ENCODE peak calls at places on chromosomes 11 and 22, in seven cellular contexts. One of them, this sample, is unnamed.

GRCh38 chr11:68806931-68807844 is 34.5 kb downstream of the CPT1A start:
- DNase-seq in A549: no peak
- DNase-seq in lung: no peak
- DNase-seq in GM23248: peak; percentile 78
- DNase-seq in heart left ventricle: no peak
- DNase-seq in breast epithelium: no peak
- DNase-seq in CD8-positive, alpha-beta memory T cell: no peak
- DNase-seq in this sample: no peak

GRCh38 chr22:40332319-40332781 is 13.9 kb upstream of the ADSL start:
- DNase-seq in CD8-positive, alpha-beta memory T cell: no peak
- DNase-seq in A549: no peak
- DNase-seq in GM23248: no peak
- DNase-seq in heart left ventricle: no peak
- DNase-seq in breast epithelium: no peak
- DNase-seq in lung: no peak
- DNase-seq in this sample: no peak

GRCh38 chr11:64786308-64786707 is 8.0 kb upstream of the SF1 start:
- DNase-seq in lung: no peak
- DNase-seq in A549: no peak
- DNase-seq in heart left ventricle: no peak
- DNase-seq in breast epithelium: no peak
- DNase-seq in CD8-positive, alpha-beta memory T cell: no peak
- DNase-seq in GM23248: no peak
- DNase-seq in this sample: peak; percentile 34

GRCh38 chr22:45584121-45584570 is 81.5 kb downstream of the FBLN1 start:
- DNase-seq in breast epithelium: no peak
- DNase-seq in CD8-positive, alpha-beta memory T cell: no peak
- DNase-seq in GM23248: peak; percentile 53
- DNase-seq in heart left ventricle: no peak
- DNase-seq in A549: no peak
- DNase-seq in lung: no peak
- DNase-seq in this sample: no peak

GRCh38 chr11:112352907-112353306 is 92.2 kb upstream of the PLET1 start:
- DNase-seq in heart left ventricle: no peak
- DNase-seq in lung: no peak
- DNase-seq in CD8-positive, alpha-beta memory T cell: no peak
- DNase-seq in breast epithelium: no peak
- DNase-seq in A549: no peak
- DNase-seq in GM23248: peak; percentile 12
- DNase-seq in this sample: no peak

GRCh38 chr22:30228509-30229359 is 17.8 kb downstream of the LIF start:
- DNase-seq in breast epithelium: no peak
- DNase-seq in A549: peak; percentile 55
- DNase-seq in CD8-positive, alpha-beta memory T cell: no peak
- DNase-seq in heart left ventricle: no peak
- DNase-seq in lung: no peak
- DNase-seq in GM23248: peak; percentile 48
- DNase-seq in this sample: no peak

GRCh38 chr11:48167380-48167779 is 49.2 kb upstream of the OR4B1 start:
- DNase-seq in A549: no peak
- DNase-seq in lung: no peak
- DNase-seq in heart left ventricle: no peak
- DNase-seq in breast epithelium: no peak
- DNase-seq in GM23248: peak; percentile 27
- DNase-seq in CD8-positive, alpha-beta memory T cell: no peak
- DNase-seq in this sample: no peak

GRCh38 chr11:22471405-22471804 is 133.2 kb downstream of the SLC17A6 start:
- DNase-seq in lung: no peak
- DNase-seq in A549: no peak
- DNase-seq in GM23248: no peak
- DNase-seq in CD8-positive, alpha-beta memory T cell: no peak
- DNase-seq in breast epithelium: no peak
- DNase-seq in heart left ventricle: no peak
- DNase-seq in this sample: no peak

GRCh38 chr22:46336119-46337078 is 885 bp downstream of the TRMU start:
- DNase-seq in CD8-positive, alpha-beta memory T cell: no peak
- DNase-seq in GM23248: peak; percentile 59
- DNase-seq in A549: no peak
- DNase-seq in heart left ventricle: no peak
- DNase-seq in breast epithelium: no peak
- DNase-seq in lung: no peak
- DNase-seq in this sample: peak; percentile 57

GRCh38 chr22:42695294-42695693 is 25.4 kb downstream of the A4GALT start:
- DNase-seq in A549: no peak
- DNase-seq in lung: no peak
- DNase-seq in GM23248: peak; percentile 14
- DNase-seq in heart left ventricle: no peak
- DNase-seq in breast epithelium: no peak
- DNase-seq in CD8-positive, alpha-beta memory T cell: no peak
- DNase-seq in this sample: peak; percentile 83

GRCh38 chr11:58762284-58763119 is 30.8 kb upstream of the GLYAT start:
- DNase-seq in A549: no peak
- DNase-seq in breast epithelium: no peak
- DNase-seq in GM23248: no peak
- DNase-seq in heart left ventricle: no peak
- DNase-seq in lung: no peak
- DNase-seq in CD8-positive, alpha-beta memory T cell: no peak
- DNase-seq in this sample: no peak

GRCh38 chr22:18114976-18115652 is 4.5 kb downstream of the TUBA8 start:
- DNase-seq in GM23248: no peak
- DNase-seq in heart left ventricle: no peak
- DNase-seq in lung: no peak
- DNase-seq in breast epithelium: no peak
- DNase-seq in A549: no peak
- DNase-seq in CD8-positive, alpha-beta memory T cell: no peak
- DNase-seq in this sample: no peak

GRCh38 chr22:39960791-39961746 is 872 bp downstream of the TMA7B start:
- DNase-seq in heart left ventricle: no peak
- DNase-seq in lung: peak; percentile 42
- DNase-seq in CD8-positive, alpha-beta memory T cell: peak; percentile 45
- DNase-seq in GM23248: peak; percentile 89
- DNase-seq in A549: no peak
- DNase-seq in breast epithelium: no peak
- DNase-seq in this sample: no peak

GRCh38 chr11:117722074-117722473 is 74.9 kb downstream of the DSCAML1 start:
- DNase-seq in A549: no peak
- DNase-seq in heart left ventricle: no peak
- DNase-seq in CD8-positive, alpha-beta memory T cell: no peak
- DNase-seq in GM23248: no peak
- DNase-seq in breast epithelium: no peak
- DNase-seq in lung: no peak
- DNase-seq in this sample: no peak

GRCh38 chr11:8056810-8057463 is 24.1 kb upstream of the TUB start:
- DNase-seq in GM23248: peak; percentile 94
- DNase-seq in lung: no peak
- DNase-seq in CD8-positive, alpha-beta memory T cell: no peak
- DNase-seq in breast epithelium: peak; percentile 64
- DNase-seq in A549: no peak
- DNase-seq in heart left ventricle: no peak
- DNase-seq in this sample: no peak

GRCh38 chr11:117875397-117876048 is 935 bp downstream of the FXYD6 start:
- DNase-seq in GM23248: no peak
- DNase-seq in A549: no peak
- DNase-seq in heart left ventricle: no peak
- DNase-seq in CD8-positive, alpha-beta memory T cell: no peak
- DNase-seq in breast epithelium: no peak
- DNase-seq in lung: no peak
- DNase-seq in this sample: no peak

GRCh38 chr11:589798-590197 is 13.5 kb downstream of the PHRF1 start:
- DNase-seq in lung: no peak
- DNase-seq in heart left ventricle: no peak
- DNase-seq in A549: no peak
- DNase-seq in CD8-positive, alpha-beta memory T cell: no peak
- DNase-seq in GM23248: no peak
- DNase-seq in breast epithelium: no peak
- DNase-seq in this sample: no peak

GRCh38 chr11:114771172-114771571 is 92.8 kb downstream of the NXPE2 start:
- DNase-seq in breast epithelium: no peak
- DNase-seq in lung: no peak
- DNase-seq in GM23248: no peak
- DNase-seq in A549: no peak
- DNase-seq in CD8-positive, alpha-beta memory T cell: no peak
- DNase-seq in heart left ventricle: no peak
- DNase-seq in this sample: no peak

GRCh38 chr11:47271961-47272661 is 2.2 kb downstream of the MADD start:
- DNase-seq in heart left ventricle: no peak
- DNase-seq in breast epithelium: no peak
- DNase-seq in A549: no peak
- DNase-seq in CD8-positive, alpha-beta memory T cell: no peak
- DNase-seq in lung: no peak
- DNase-seq in GM23248: no peak
- DNase-seq in this sample: no peak

GRCh38 chr11:35210886-35211546 is 72.0 kb downstream of the CD44 start:
- DNase-seq in lung: no peak
- DNase-seq in heart left ventricle: no peak
- DNase-seq in breast epithelium: no peak
- DNase-seq in CD8-positive, alpha-beta memory T cell: no peak
- DNase-seq in GM23248: peak; percentile 42
- DNase-seq in A549: no peak
- DNase-seq in this sample: no peak

GRCh38 chr22:18122254-18122554 is 11.6 kb downstream of the TUBA8 start:
- DNase-seq in GM23248: no peak
- DNase-seq in lung: no peak
- DNase-seq in heart left ventricle: no peak
- DNase-seq in breast epithelium: no peak
- DNase-seq in A549: no peak
- DNase-seq in CD8-positive, alpha-beta memory T cell: no peak
- DNase-seq in this sample: no peak

GRCh38 chr22:30541979-30542810 is 4.3 kb downstream of the SEC14L6 start:
- DNase-seq in CD8-positive, alpha-beta memory T cell: no peak
- DNase-seq in heart left ventricle: no peak
- DNase-seq in A549: no peak
- DNase-seq in breast epithelium: no peak
- DNase-seq in GM23248: peak; percentile 27
- DNase-seq in lung: no peak
- DNase-seq in this sample: no peak

GRCh38 chr11:62479631-62480201 is 60.9 kb downstream of the SCGB1A1 start:
- DNase-seq in breast epithelium: no peak
- DNase-seq in CD8-positive, alpha-beta memory T cell: no peak
- DNase-seq in A549: no peak
- DNase-seq in lung: no peak
- DNase-seq in heart left ventricle: no peak
- DNase-seq in GM23248: peak; percentile 15
- DNase-seq in this sample: no peak

GRCh38 chr11:32893091-32893946 is 708 bp downstream of the QSER1 start:
- DNase-seq in heart left ventricle: peak; percentile 49
- DNase-seq in lung: peak; percentile 35
- DNase-seq in breast epithelium: peak; percentile 27
- DNase-seq in CD8-positive, alpha-beta memory T cell: peak; percentile 32
- DNase-seq in GM23248: peak; percentile 80
- DNase-seq in A549: peak; percentile 43
- DNase-seq in this sample: peak; percentile 81

GRCh38 chr22:28889625-28890024 is 6.3 kb downstream of the ZNRF3 start:
- DNase-seq in CD8-positive, alpha-beta memory T cell: no peak
- DNase-seq in lung: no peak
- DNase-seq in A549: no peak
- DNase-seq in heart left ventricle: no peak
- DNase-seq in GM23248: no peak
- DNase-seq in breast epithelium: no peak
- DNase-seq in this sample: no peak
- H3K4me1 ChIP-seq in CD8-positive, alpha-beta memory T cell: peaks cover 4% of the 10 kb centered on the region
- H3K4me1 ChIP-seq in lung: peaks cover 8% of the 10 kb centered on the region
- H3K4me1 ChIP-seq in A549: peaks cover 34% of the 10 kb centered on the region
- H3K4me1 ChIP-seq in heart left ventricle: peaks cover 6% of the 10 kb centered on the region
- H3K4me1 ChIP-seq in GM23248: peaks cover 1% of the 10 kb centered on the region
- H3K4me1 ChIP-seq in breast epithelium: peaks cover 4% of the 10 kb centered on the region
- H3K4me1 ChIP-seq in this sample: peaks cover 2% of the 10 kb centered on the region

DNA sequence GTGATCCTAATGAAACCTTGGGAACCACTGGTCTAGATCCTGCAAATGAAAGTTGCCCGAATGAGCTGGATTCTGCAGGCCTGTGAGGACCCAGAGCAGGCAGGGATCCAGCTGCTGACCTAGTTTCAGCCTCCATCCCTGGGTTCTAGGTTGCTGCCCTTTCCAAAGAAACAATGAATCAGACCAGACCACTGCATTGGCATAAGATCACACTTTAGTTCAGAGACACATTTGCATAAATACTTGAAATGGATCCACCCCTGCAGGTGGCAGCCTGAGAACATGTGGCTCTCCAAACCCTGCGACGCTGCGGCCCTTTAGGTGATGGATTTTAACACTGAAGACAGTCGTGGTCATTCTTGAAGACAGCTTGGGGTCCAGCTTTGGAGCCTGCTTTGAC is 23.7 kb downstream of the ADAMTS8 start:
- DNase-seq in CD8-positive, alpha-beta memory T cell: no peak
- DNase-seq in heart left ventricle: no peak
- DNase-seq in breast epithelium: no peak
- DNase-seq in GM23248: no peak
- DNase-seq in lung: no peak
- DNase-seq in A549: no peak
- DNase-seq in this sample: no peak
- H3K27ac ChIP-seq in CD8-positive, alpha-beta memory T cell: no peak overlapping the region
- H3K27ac ChIP-seq in heart left ventricle: no peak overlapping the region
- H3K27ac ChIP-seq in breast epithelium: no peak overlapping the region
- H3K27ac ChIP-seq in GM23248: no peak overlapping the region
- H3K27ac ChIP-seq in lung: no peak overlapping the region
- H3K27ac ChIP-seq in A549: no peak overlapping the region
- H3K27ac ChIP-seq in this sample: no peak overlapping the region

DNA sequence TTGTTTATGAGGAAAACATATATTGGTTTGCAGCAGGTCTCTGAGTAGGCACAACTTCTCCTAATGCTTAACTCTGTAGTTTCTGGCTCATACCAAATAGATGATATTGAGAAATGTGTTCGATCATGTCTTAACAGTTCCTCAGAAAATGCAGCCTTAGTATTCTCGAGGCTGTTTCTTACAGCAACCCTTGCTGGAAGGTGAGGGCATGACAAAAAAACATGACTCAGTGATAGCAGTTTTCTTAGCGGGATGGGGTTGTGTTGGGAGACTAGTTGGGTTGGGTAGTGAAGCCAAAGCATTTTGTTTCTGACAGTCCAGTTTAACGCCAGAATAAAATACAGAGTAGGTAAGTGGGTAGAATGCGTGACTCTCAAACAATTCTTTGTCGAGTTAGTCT is 94.7 kb upstream of the PARVA start:
- DNase-seq in lung: no peak
- DNase-seq in breast epithelium: no peak
- DNase-seq in GM23248: no peak
- DNase-seq in heart left ventricle: no peak
- DNase-seq in CD8-positive, alpha-beta memory T cell: no peak
- DNase-seq in A549: no peak
- DNase-seq in this sample: no peak
- H3K4me3 ChIP-seq in lung: no peak overlapping the region
- H3K4me3 ChIP-seq in breast epithelium: no peak overlapping the region
- H3K4me3 ChIP-seq in GM23248: no peak overlapping the region
- H3K4me3 ChIP-seq in heart left ventricle: no peak overlapping the region
- H3K4me3 ChIP-seq in CD8-positive, alpha-beta memory T cell: no peak overlapping the region
- H3K4me3 ChIP-seq in A549: no peak overlapping the region
- H3K4me3 ChIP-seq in this sample: no peak overlapping the region

GRCh38 chr11:119366690-119367620 is 14.5 kb downstream of the USP2 start:
- DNase-seq in A549: no peak
- DNase-seq in heart left ventricle: no peak
- DNase-seq in lung: no peak
- DNase-seq in breast epithelium: no peak
- DNase-seq in GM23248: no peak
- DNase-seq in CD8-positive, alpha-beta memory T cell: no peak
- DNase-seq in this sample: peak; percentile 51
- H3K4me1 ChIP-seq in A549: peaks cover 62% of the 10 kb centered on the region
- H3K4me1 ChIP-seq in heart left ventricle: peaks cover 49% of the 10 kb centered on the region
- H3K4me1 ChIP-seq in lung: peaks cover 19% of the 10 kb centered on the region
- H3K4me1 ChIP-seq in breast epithelium: no peaks in the 10 kb centered on the region
- H3K4me1 ChIP-seq in GM23248: peaks cover 18% of the 10 kb centered on the region
- H3K4me1 ChIP-seq in CD8-positive, alpha-beta memory T cell: peaks cover 9% of the 10 kb centered on the region
- H3K4me1 ChIP-seq in this sample: no peaks in the 10 kb centered on the region

GRCh38 chr11:11993814-11994213 is 14.6 kb downstream of the DKK3 start:
- DNase-seq in breast epithelium: peak; percentile 68
- DNase-seq in CD8-positive, alpha-beta memory T cell: no peak
- DNase-seq in lung: no peak
- DNase-seq in heart left ventricle: no peak
- DNase-seq in A549: peak; percentile 75
- DNase-seq in GM23248: peak; percentile 95
- DNase-seq in this sample: no peak
- H3K27ac ChIP-seq in breast epithelium: peak overlapping the region; percentile 51
- H3K27ac ChIP-seq in CD8-positive, alpha-beta memory T cell: no peak overlapping the region
- H3K27ac ChIP-seq in lung: peak overlapping the region; percentile 84
- H3K27ac ChIP-seq in heart left ventricle: peak overlapping the region; percentile 75
- H3K27ac ChIP-seq in A549: peak overlapping the region; percentile 80
- H3K27ac ChIP-seq in GM23248: peak overlapping the region; percentile 68
- H3K27ac ChIP-seq in this sample: no peak overlapping the region

This sample was measured in aorta.